ENCODE peak calls at places on chromosomes 12 and 14, in eight cellular contexts. H is ovary, M is heart left ventricle, J is spleen, U is tibial artery, P is GM23248, G is Peyer's patch, R is body of pancreas. V is an unnamed sample. For H3K9me3, the result is how much of the 10 kb centered on the place peaks cover.

GRCh38 chr12:106493531-106493930 is 89.3 kb upstream of the RFX4 start:
- DNase-seq in J (no peak), U (no peak), G (no peak), R (no peak), H (no peak), P (no peak), M (no peak), V (no peak)

GRCh38 chr14:46782281-46782680 is 130.7 kb upstream of the RPL10L start:
- DNase-seq in H (no peak), U (no peak), J (no peak), G (no peak), P (no peak), M (no peak), R (no peak), V (no peak)

GRCh38 chr12:52223411-52224039 is 9.5 kb upstream of the KRT7 start:
- DNase-seq in J (peak), G (no peak), R (no peak), P (peak), U (no peak), M (no peak), H (no peak), V (no peak)

GRCh38 chr12:109588461-109589239 is 15.1 kb downstream of the MVK start:
- DNase-seq in P (no peak), U (no peak), M (no peak), J (no peak), H (no peak), R (no peak), G (peak), V (no peak)

GRCh38 chr14:30620178-30620577 is 1.9 kb upstream of the SCFD1 start:
- DNase-seq in U (no peak), G (no peak), R (no peak), M (no peak), P (peak), H (no peak), J (no peak), V (no peak)

GRCh38 chr14:31926123-31926522 is 151.0 kb upstream of the ARHGAP5 start:
- DNase-seq in U (no peak), M (no peak), R (no peak), H (no peak), P (peak), G (no peak), J (no peak), V (no peak)

GRCh38 chr12:57233357-57234232 is 4.1 kb downstream of the SHMT2 start:
- DNase-seq in J (peak), M (no peak), R (no peak), H (peak), G (no peak), P (peak), U (no peak), V (no peak)

GRCh38 chr12:92943482-92944250 is 14.6 kb upstream of the EEA1 start:
- DNase-seq in G (no peak), H (no peak), U (no peak), M (no peak), R (no peak), P (peak), J (no peak), V (no peak)

GRCh38 chr12:54611715-54612116 is 23.0 kb downstream of the LACRT start:
- DNase-seq in J (no peak), H (no peak), G (no peak), M (no peak), P (no peak), U (no peak), R (no peak), V (no peak)

GRCh38 chr12:68800294-68800693 is 7.7 kb upstream of the MDM2 start:
- DNase-seq in U (no peak), M (no peak), G (no peak), H (no peak), J (no peak), P (no peak), R (peak), V (no peak)

GRCh38 chr12:34305176-34305575 is 282.9 kb downstream of the ALG10 start:
- DNase-seq in M (no peak), U (no peak), R (no peak), G (no peak), P (no peak), J (no peak), H (no peak), V (no peak)
- H3K9me3 ChIP-seq in M (under half), U (under half), R (under half), G (under half), P (under half), J (half or more), H (under half), V (under half)

DNA sequence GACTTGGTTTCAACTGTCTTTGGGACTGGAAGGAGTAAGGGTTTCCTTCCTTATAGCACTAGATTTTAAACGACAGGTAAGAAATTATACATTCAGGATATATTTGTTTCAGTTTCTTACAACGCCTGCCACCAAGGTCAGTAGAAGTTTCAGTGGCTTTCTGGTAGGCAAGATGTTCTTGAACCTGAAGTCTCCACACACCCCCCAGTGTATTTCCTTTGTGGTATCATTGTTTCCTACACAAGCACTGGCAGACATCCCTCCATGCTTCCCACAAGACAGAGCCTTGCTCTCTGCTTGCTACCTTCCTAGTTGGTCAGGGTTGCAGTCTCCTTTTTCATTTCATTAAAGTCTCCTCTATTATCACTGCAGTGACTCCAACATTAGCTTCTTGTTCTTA is 283.1 kb downstream of the FLRT2 start:
- DNase-seq in M (no peak), J (no peak), P (no peak), H (no peak), G (no peak), U (no peak), R (no peak), V (no peak)
- H3K9me3 ChIP-seq in M (under half), J (under half), P (under half), H (under half), G (under half), U (under half), R (under half), V (under half)

DNA sequence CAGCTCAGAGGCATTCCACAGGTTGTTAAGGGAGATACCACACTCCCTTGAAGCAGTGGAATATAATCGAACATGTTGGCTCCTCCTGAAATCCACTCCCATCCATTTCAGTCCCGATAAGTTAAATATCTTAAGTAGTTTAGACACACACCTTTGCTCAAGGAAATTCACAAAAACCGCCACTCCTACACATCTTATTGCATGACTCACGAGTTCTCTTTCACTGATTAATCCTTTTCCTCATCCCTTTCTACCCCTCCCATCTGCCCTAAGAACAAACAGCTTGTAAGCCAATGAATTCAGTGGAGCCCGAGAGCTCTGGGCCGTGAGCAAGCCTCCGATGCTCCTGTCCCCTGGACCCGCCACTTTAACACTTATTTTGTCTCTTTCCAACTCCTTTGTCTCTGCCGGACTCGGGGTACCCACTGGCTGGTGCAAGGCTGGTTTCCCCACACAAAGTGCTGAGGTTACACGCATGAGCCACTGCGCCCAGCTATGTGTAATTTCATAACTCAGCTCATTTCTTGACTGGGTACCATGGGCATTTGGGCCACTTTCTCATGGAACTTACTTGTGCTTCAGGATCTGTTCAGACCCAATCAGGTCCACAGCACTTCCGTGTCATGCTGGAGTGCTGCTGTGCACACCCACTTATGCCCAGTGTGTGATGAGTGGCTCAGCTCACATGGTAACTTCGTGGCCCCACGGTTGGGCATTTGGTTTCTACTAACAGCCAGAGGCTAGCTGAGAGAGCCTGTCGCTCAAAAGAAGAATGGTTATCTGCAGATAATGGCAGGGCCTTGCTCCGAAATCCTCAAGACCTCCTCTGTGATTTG is 171.8 kb upstream of the ALG10B start:
- DNase-seq in G (no peak), P (no peak), M (no peak), J (no peak), R (no peak), U (no peak), H (no peak), V (no peak)
- H3K9me3 ChIP-seq in G (under half), P (under half), M (under half), J (under half), R (under half), U (under half), H (under half), V (under half)

GRCh38 chr12:133130038-133130807 is at the start of the genes ZNF10 and ZNF891:
- DNase-seq in U (peak), P (peak), H (peak), M (peak), R (peak), J (peak), G (peak), V (peak)

GRCh38 chr12:133135747-133136146 is 5.3 kb downstream of the ZNF10 start:
- DNase-seq in R (no peak), U (no peak), M (no peak), P (no peak), G (no peak), H (no peak), J (no peak), V (no peak)

GRCh38 chr12:133129368-133130037 is 571 bp downstream of the ZNF891 start:
- DNase-seq in P (peak), J (peak), H (no peak), U (no peak), G (no peak), M (no peak), R (peak), V (no peak)

DNA sequence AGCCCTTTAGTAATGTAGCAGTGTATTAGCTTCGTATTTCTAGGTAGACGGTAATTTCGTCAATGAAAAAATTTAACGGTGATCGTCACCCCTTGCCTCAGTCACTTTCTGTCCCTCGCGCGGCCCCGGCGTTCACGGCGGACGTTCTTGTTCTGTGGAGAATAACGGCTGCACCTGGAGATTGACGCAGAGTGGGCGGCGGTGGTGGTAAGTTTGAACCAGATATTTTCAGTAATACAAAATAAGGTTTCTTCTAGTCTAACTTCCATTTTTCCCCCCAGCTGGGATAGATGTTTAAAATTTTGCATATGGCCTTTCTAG is 341 bp downstream of the ZNF10 start:
- DNase-seq in R (no peak), H (peak), M (peak), U (peak), P (peak), G (no peak), J (peak), V (peak)
- H3K9me3 ChIP-seq in R (under half), H (under half), M (under half), U (half or more), P (under half), G (under half), J (half or more), V (under half)

GRCh38 chr12:30782316-30783173 is 27.8 kb upstream of the CAPRIN2 start:
- DNase-seq in M (peak), U (no peak), J (no peak), G (no peak), R (no peak), H (no peak), P (no peak), V (no peak)

GRCh38 chr12:30784508-30784907 is 29.8 kb upstream of the CAPRIN2 start:
- DNase-seq in U (no peak), G (no peak), M (no peak), J (no peak), H (no peak), R (no peak), P (no peak), V (no peak)

GRCh38 chr12:30779578-30779977 is 24.8 kb upstream of the CAPRIN2 start:
- DNase-seq in G (no peak), P (no peak), H (no peak), U (no peak), R (no peak), M (no peak), J (no peak), V (no peak)

GRCh38 chr12:30785630-30786029 is 30.9 kb upstream of the CAPRIN2 start:
- DNase-seq in J (no peak), G (no peak), H (no peak), R (no peak), M (no peak), U (no peak), P (no peak), V (no peak)

DNA sequence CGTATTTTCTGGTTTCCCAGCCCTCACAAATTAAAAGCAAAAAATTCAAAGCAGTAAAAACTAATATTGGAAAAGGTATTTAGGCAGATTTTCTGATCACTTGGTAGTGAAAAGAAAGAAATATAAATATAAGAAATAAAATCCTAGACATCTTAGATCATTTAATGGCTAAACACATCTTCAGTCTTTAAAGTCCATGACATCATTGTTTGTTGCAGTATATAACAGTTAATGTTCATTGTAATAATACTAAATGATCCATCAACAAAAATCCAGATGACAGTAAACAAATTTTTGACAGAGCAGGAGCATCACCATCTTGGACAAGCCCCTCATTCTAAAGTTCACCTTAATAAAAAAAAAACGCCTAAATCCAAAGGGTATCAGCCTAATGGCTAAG is 29.2 kb upstream of the CAPRIN2 start:
- DNase-seq in P (no peak), G (no peak), J (no peak), R (no peak), H (no peak), M (no peak), U (no peak), V (no peak)
- H3K9me3 ChIP-seq in P (under half), G (under half), J (under half), R (under half), H (under half), M (under half), U (under half), V (under half)